ENCODE peak calls at places on chromosome 13, in six cellular contexts. One of them, this sample, is unnamed.

GRCh38 chr13:50592412-50593145 is 250.9 kb downstream of the DLEU7 start:
- DNase-seq in heart right ventricle: no peak
- DNase-seq in AG09319: no peak
- DNase-seq in mesendoderm: no peak
- DNase-seq in T-helper 2 cell: no peak
- DNase-seq in NCI-H446: no peak
- DNase-seq in this sample: no peak

GRCh38 chr13:37868691-37869505 is 674 bp downstream of the TRPC4 start:
- DNase-seq in mesendoderm: peak
- DNase-seq in T-helper 2 cell: no peak
- DNase-seq in NCI-H446: no peak
- DNase-seq in AG09319: no peak
- DNase-seq in heart right ventricle: no peak
- DNase-seq in this sample: peak

GRCh38 chr13:61600360-61601033 is 184.8 kb upstream of the PCDH20 start:
- DNase-seq in heart right ventricle: no peak
- DNase-seq in AG09319: no peak
- DNase-seq in mesendoderm: no peak
- DNase-seq in NCI-H446: no peak
- DNase-seq in T-helper 2 cell: no peak
- DNase-seq in this sample: no peak

GRCh38 chr13:49652691-49653305 is 24.5 kb downstream of the ARL11 start:
- DNase-seq in mesendoderm: peak
- DNase-seq in heart right ventricle: no peak
- DNase-seq in T-helper 2 cell: no peak
- DNase-seq in NCI-H446: peak
- DNase-seq in AG09319: no peak
- DNase-seq in this sample: peak

GRCh38 chr13:36370108-36370429 is 23.9 kb upstream of the SPART start:
- DNase-seq in heart right ventricle: peak
- DNase-seq in NCI-H446: peak
- DNase-seq in T-helper 2 cell: no peak
- DNase-seq in AG09319: no peak
- DNase-seq in mesendoderm: no peak
- DNase-seq in this sample: no peak

GRCh38 chr13:23140492-23140891 is 40.3 kb upstream of the SGCG start:
- DNase-seq in NCI-H446: no peak
- DNase-seq in AG09319: no peak
- DNase-seq in heart right ventricle: no peak
- DNase-seq in T-helper 2 cell: no peak
- DNase-seq in mesendoderm: no peak
- DNase-seq in this sample: no peak

GRCh38 chr13:95536629-95537241 is 15.8 kb upstream of the CLDN10 start:
- DNase-seq in T-helper 2 cell: no peak
- DNase-seq in NCI-H446: peak
- DNase-seq in mesendoderm: no peak
- DNase-seq in AG09319: no peak
- DNase-seq in heart right ventricle: no peak
- DNase-seq in this sample: no peak

GRCh38 chr13:85334187-85334586 is 465.0 kb downstream of the SLITRK6 start:
- DNase-seq in T-helper 2 cell: no peak
- DNase-seq in mesendoderm: no peak
- DNase-seq in heart right ventricle: no peak
- DNase-seq in NCI-H446: no peak
- DNase-seq in AG09319: no peak
- DNase-seq in this sample: no peak

GRCh38 chr13:112071011-112071901 is 4.3 kb downstream of the SOX1 start:
- DNase-seq in mesendoderm: no peak
- DNase-seq in AG09319: no peak
- DNase-seq in heart right ventricle: no peak
- DNase-seq in NCI-H446: no peak
- DNase-seq in T-helper 2 cell: no peak
- DNase-seq in this sample: no peak

GRCh38 chr13:48875071-48875470 is 100.6 kb upstream of the FNDC3A start:
- DNase-seq in NCI-H446: no peak
- DNase-seq in mesendoderm: peak
- DNase-seq in AG09319: no peak
- DNase-seq in T-helper 2 cell: no peak
- DNase-seq in heart right ventricle: no peak
- DNase-seq in this sample: no peak

GRCh38 chr13:89967701-89968100 is 1379.8 kb upstream of the MIR17HG start:
- DNase-seq in mesendoderm: peak
- DNase-seq in T-helper 2 cell: no peak
- DNase-seq in heart right ventricle: no peak
- DNase-seq in AG09319: no peak
- DNase-seq in NCI-H446: no peak
- DNase-seq in this sample: no peak

GRCh38 chr13:41774605-41775218 is 186.2 kb downstream of the VWA8 start:
- DNase-seq in T-helper 2 cell: no peak
- DNase-seq in heart right ventricle: no peak
- DNase-seq in NCI-H446: no peak
- DNase-seq in AG09319: no peak
- DNase-seq in mesendoderm: no peak
- DNase-seq in this sample: no peak

This sample was measured in WTC11.